ENCODE peak calls at places on chromosomes 16 and 17, in six cellular contexts. E, P, R, D, Z and V are unnamed samples.

GRCh38 chr16:73113326-73113720 is 65.4 kb upstream of the ZFHX3 start:
- DNase-seq in E (no peak), P (no peak), R (no peak), D (peak), Z (no peak), V (peak)

GRCh38 chr17:9037741-9038140 is 16.4 kb downstream of the NTN1 start:
- DNase-seq in E (no peak), P (no peak), R (no peak), D (no peak), Z (peak), V (no peak)

GRCh38 chr17:31371511-31372097 is 19.9 kb upstream of the RAB11FIP4 start:
- DNase-seq in E (no peak), P (peak), R (no peak), D (peak), Z (no peak), V (peak)

GRCh38 chr17:35241520-35241919 is 1.4 kb upstream of the SLFN5 start:
- DNase-seq in E (no peak), P (no peak), R (peak), D (no peak), Z (no peak), V (no peak)

GRCh38 chr17:60630352-60630751 is 30.4 kb downstream of the PPM1D start:
- DNase-seq in E (peak), P (no peak), R (no peak), D (no peak), Z (no peak), V (no peak)

GRCh38 chr16:84730406-84731106 is 30.8 kb downstream of the USP10 start:
- DNase-seq in E (peak), P (peak), R (no peak), D (peak), Z (peak), V (peak)

GRCh38 chr16:51416921-51417320 is 265.9 kb upstream of the SALL1 start:
- DNase-seq in E (no peak), P (no peak), R (no peak), D (peak), Z (no peak), V (peak)

GRCh38 chr16:14530046-14530445 is 100.0 kb downstream of the PARN start:
- DNase-seq in E (no peak), P (no peak), R (no peak), D (no peak), Z (no peak), V (no peak)

GRCh38 chr17:8426802-8427201 is 8.9 kb upstream of the NDEL1 start:
- DNase-seq in E (no peak), P (no peak), R (no peak), D (no peak), Z (no peak), V (no peak)

GRCh38 chr17:32160526-32160925 is 18.2 kb downstream of the RHOT1 start:
- DNase-seq in E (no peak), P (no peak), R (no peak), D (no peak), Z (no peak), V (no peak)

GRCh38 chr16:67482260-67482924 is 955 bp downstream of the AGRP start:
- DNase-seq in E (no peak), P (no peak), R (peak), D (no peak), Z (no peak), V (no peak)

GRCh38 chr16:2195316-2196161 is 866 bp downstream of the CASKIN1 start:
- DNase-seq in E (no peak), P (no peak), R (no peak), D (no peak), Z (no peak), V (no peak)
- H3K4me3 ChIP-seq in E (peak), P (no peak), R (no peak), D (no peak), Z (peak), V (no peak)

GRCh38 chr17:63950940-63951907 is 19.1 kb upstream of the CD79B start:
- DNase-seq in E (no peak), P (no peak), R (peak), D (no peak), Z (no peak), V (no peak)
- TF ChIP-seq CTCF in E (peak), P (no peak), R (peak), D (no peak), Z (no peak), V (no peak)

GRCh38 chr17:42673266-42673884 is 3.4 kb downstream of the PLEKHH3 start:
- DNase-seq in E (no peak), P (no peak), R (peak), D (no peak), Z (peak), V (no peak)

GRCh38 chr17:42675348-42675983 is 1.3 kb downstream of the PLEKHH3 start:
- DNase-seq in E (peak), P (no peak), R (peak), D (no peak), Z (peak), V (no peak)

GRCh38 chr17:42674755-42675347 is 1.9 kb downstream of the PLEKHH3 start:
- DNase-seq in E (no peak), P (no peak), R (peak), D (no peak), Z (no peak), V (no peak)

GRCh38 chr17:42675984-42676423 is 790 bp downstream of the PLEKHH3 start:
- DNase-seq in E (peak), P (no peak), R (peak), D (peak), Z (peak), V (peak)

DNA sequence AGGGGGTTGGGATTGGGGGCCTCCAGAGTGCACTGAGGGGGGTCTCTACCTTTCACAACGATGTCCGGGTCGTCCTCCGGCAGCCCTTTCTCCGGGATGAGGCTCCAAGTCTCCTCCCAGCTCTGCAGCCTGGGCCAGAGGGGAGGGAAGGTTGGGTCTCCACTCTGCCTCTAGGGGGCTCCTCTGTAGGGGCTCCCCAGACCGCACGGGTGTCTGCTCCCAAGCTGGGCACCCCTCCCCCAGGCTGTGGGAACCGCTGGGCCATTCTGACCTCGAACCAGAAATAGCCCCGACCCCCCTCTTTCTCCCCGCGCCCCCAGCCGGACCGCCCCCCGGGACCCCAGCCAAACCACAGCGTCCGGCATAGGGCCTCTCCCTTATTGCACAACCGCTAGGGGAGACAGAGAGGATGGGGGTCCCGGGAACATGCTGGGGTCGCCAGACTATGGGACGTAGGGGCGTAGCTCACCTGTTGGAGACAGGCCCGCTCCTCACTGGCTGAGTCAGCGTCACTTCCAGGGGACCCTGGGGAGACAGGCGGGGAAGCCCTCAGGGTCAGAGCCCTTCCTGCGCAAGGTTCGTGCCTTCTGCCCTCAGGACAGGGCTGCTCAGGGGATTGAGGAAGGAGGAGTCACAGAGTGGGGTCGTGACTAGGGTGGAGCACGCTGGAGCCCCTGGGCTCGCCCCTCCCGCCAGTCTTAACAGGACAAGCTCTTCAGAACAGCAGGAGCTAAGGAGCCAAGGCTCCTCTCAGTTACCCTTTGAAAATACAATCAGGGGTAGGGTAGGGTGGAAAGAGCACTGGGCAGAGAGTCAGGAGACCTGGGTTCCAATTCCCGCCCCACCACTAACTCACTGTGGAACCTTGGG is 2.7 kb downstream of the PLEKHH3 start:
- DNase-seq in E (peak), P (no peak), R (peak), D (peak), Z (peak), V (peak)
- H3K4me3 ChIP-seq in E (peak), P (peak), R (no peak), D (peak), Z (peak), V (peak)

GRCh38 chr16:1491327-1491726 is 1.8 kb upstream of the TELO2 start:
- DNase-seq in E (no peak), P (no peak), R (no peak), D (no peak), Z (no peak), V (no peak)
- TF ChIP-seq CTCF in E (no peak), P (no peak), R (no peak), D (no peak), Z (no peak), V (no peak)